ENCODE peak calls at places on chromosomes 3 and 15, in four cellular contexts. D is heart left ventricle, A is A549, L is transverse colon. W is an unnamed sample.

GRCh38 chr3:196868297-196868661 is 559 bp downstream of the SENP5 start:
- DNase-seq in D (peak), A (peak), L (peak), W (no peak)

GRCh38 chr3:59925946-59926345 is 876.1 kb upstream of the CFAP20DC start:
- DNase-seq in D (no peak), A (no peak), L (no peak), W (no peak)

GRCh38 chr15:68667800-68668625 is 89.2 kb downstream of the CORO2B start:
- DNase-seq in D (no peak), A (no peak), L (no peak), W (no peak)

GRCh38 chr3:66497288-66497972 is 3.4 kb downstream of the LRIG1 start:
- DNase-seq in D (no peak), A (no peak), L (no peak), W (no peak)

GRCh38 chr3:74561881-74562280 is 52.6 kb downstream of the CNTN3 start:
- DNase-seq in D (no peak), A (no peak), L (no peak), W (no peak)

GRCh38 chr15:66707310-66708160 is 5.5 kb downstream of the SMAD6 start:
- DNase-seq in D (peak), A (peak), L (peak), W (no peak)

GRCh38 chr15:87089551-87089950 is 1009.9 kb downstream of the AGBL1 start:
- DNase-seq in D (no peak), A (no peak), L (no peak), W (no peak)

GRCh38 chr3:169295126-169295525 is 368.4 kb downstream of the MECOM start:
- DNase-seq in D (no peak), A (no peak), L (no peak), W (no peak)

GRCh38 chr3:399647-400046 is 203.1 kb downstream of the CHL1 start:
- DNase-seq in D (no peak), A (no peak), L (no peak), W (no peak)

GRCh38 chr3:190673157-190673556 is 159.3 kb downstream of the IL1RAP start:
- DNase-seq in D (no peak), A (no peak), L (no peak), W (no peak)

GRCh38 chr3:53703630-53704362 is 142.4 kb downstream of the CHDH start:
- DNase-seq in D (no peak), A (no peak), L (no peak), W (no peak)

GRCh38 chr3:195068045-195068444 is 202.9 kb downstream of the XXYLT1 start:
- DNase-seq in D (no peak), A (no peak), L (no peak), W (no peak)

GRCh38 chr3:111764645-111765091 is 94.4 kb upstream of the PHLDB2 start:
- DNase-seq in D (no peak), A (no peak), L (no peak), W (no peak)

GRCh38 chr15:28913171-28913765 is 27.5 kb downstream of the APBA2 start:
- DNase-seq in D (no peak), A (peak), L (no peak), W (peak)

GRCh38 chr3:171376125-171376947 is 83.9 kb downstream of the TNIK start:
- DNase-seq in D (no peak), A (no peak), L (no peak), W (no peak)

GRCh38 chr15:59703979-59704796 is 15.1 kb upstream of the BNIP2 start:
- DNase-seq in D (no peak), A (no peak), L (no peak), W (no peak)

GRCh38 chr3:189232790-189233189 is 61.0 kb downstream of the TPRG1 start:
- DNase-seq in D (no peak), A (no peak), L (no peak), W (no peak)

GRCh38 chr15:69116391-69116790 is 44.0 kb upstream of the GLCE start:
- DNase-seq in D (no peak), A (no peak), L (no peak), W (no peak)

GRCh38 chr3:45100998-45101407 is 45.2 kb downstream of the CDCP1 start:
- DNase-seq in D (no peak), A (no peak), L (no peak), W (no peak)

GRCh38 chr3:117191245-117191644 is 481.7 kb downstream of the TUSC7 start:
- DNase-seq in D (no peak), A (no peak), L (no peak), W (no peak)

GRCh38 chr15:66702770-66703539 is 919 bp downstream of the SMAD6 start:
- DNase-seq in D (no peak), A (no peak), L (peak), W (no peak)

GRCh38 chr3:130894130-130894872 is 417 bp downstream of the ATP2C1 start:
- DNase-seq in D (peak), A (peak), L (peak), W (peak)

GRCh38 chr3:24853685-24854341 is 359.2 kb upstream of the THRB start:
- DNase-seq in D (no peak), A (no peak), L (no peak), W (no peak)

GRCh38 chr15:63090502-63091286 is 31.0 kb upstream of the LACTB start:
- DNase-seq in D (no peak), A (no peak), L (no peak), W (no peak)

GRCh38 chr15:76467136-76467535 is 130.6 kb downstream of the ISL2 start:
- DNase-seq in D (no peak), A (no peak), L (no peak), W (no peak)

GRCh38 chr15:61830536-61831330 is 229.5 kb downstream of the VPS13C start:
- DNase-seq in D (no peak), A (no peak), L (no peak), W (no peak)

GRCh38 chr3:53493618-53493996 is 804 bp upstream of the CACNA1D start:
- DNase-seq in D (no peak), A (no peak), L (no peak), W (no peak)

GRCh38 chr3:106198828-106199194 is 330.0 kb upstream of the CBLB start:
- DNase-seq in D (no peak), A (no peak), L (no peak), W (no peak)

GRCh38 chr3:134804508-134805480 is 9.7 kb downstream of the EPHB1 start:
- DNase-seq in D (no peak), A (no peak), L (no peak), W (no peak)

GRCh38 chr3:195821403-195822130 is 9.8 kb upstream of the MUC4 start:
- DNase-seq in D (no peak), A (no peak), L (no peak), W (no peak)

GRCh38 chr3:73228000-73228399 is 166.5 kb downstream of the EBLN2 start:
- DNase-seq in D (no peak), A (no peak), L (no peak), W (no peak)

GRCh38 chr3:119490153-119490552 is 8.2 kb upstream of the TIMMDC1 start:
- DNase-seq in D (no peak), A (no peak), L (no peak), W (no peak)

GRCh38 chr3:155204851-155205250 is 88.6 kb downstream of the STRIT1 start:
- DNase-seq in D (no peak), A (no peak), L (no peak), W (no peak)

GRCh38 chr15:63176302-63176701 is 13.1 kb upstream of the RAB8B start:
- DNase-seq in D (no peak), A (no peak), L (no peak), W (no peak)

GRCh38 chr15:50181983-50182232 is at the start of gene SLC27A2:
- DNase-seq in D (peak), A (peak), L (peak), W (no peak)

DNA sequence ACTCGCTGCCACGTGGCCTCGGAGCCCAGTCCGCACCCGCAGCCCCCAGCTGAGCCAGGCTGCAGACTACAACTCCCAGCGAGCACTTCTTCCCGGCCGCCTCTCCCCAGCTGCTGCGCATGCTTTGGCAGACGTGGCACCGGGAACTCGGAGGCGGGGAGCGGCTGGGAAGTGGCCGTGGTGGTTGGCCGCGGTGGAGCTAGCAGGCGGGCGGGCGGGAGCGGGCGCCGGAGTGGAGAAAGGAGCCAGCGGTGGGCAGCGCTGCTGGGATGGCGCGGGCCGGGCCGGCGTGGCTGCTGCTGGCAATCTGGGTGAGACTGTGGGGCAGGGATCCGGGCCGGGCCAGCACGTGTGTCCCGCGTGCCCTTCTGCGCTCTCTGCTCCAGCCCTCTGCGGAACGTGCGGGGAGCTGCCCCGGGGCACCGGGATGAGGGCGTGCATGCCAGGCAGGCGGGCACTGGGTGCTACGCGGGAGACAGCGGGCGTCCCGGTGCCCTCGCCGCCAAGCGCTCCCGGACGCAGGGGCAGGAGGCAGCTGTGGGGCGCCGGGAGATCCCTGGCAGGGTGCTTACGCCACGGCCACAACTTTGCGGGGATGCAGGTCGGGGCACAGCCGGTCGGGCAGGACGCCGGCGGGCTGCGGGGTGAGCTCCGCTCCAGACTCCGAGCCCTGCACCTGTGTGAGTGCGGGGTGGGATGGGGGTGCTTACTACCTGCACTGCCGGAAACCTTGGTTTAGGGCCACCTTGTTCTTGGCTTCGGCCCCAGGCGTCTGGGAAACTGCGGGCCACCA is at the start of gene PDIA5:
- DNase-seq in D (peak), A (peak), L (peak), W (peak)
- TF ChIP-seq POLR2A in D (no peak), A (peak), L (peak), W (no peak)

DNA sequence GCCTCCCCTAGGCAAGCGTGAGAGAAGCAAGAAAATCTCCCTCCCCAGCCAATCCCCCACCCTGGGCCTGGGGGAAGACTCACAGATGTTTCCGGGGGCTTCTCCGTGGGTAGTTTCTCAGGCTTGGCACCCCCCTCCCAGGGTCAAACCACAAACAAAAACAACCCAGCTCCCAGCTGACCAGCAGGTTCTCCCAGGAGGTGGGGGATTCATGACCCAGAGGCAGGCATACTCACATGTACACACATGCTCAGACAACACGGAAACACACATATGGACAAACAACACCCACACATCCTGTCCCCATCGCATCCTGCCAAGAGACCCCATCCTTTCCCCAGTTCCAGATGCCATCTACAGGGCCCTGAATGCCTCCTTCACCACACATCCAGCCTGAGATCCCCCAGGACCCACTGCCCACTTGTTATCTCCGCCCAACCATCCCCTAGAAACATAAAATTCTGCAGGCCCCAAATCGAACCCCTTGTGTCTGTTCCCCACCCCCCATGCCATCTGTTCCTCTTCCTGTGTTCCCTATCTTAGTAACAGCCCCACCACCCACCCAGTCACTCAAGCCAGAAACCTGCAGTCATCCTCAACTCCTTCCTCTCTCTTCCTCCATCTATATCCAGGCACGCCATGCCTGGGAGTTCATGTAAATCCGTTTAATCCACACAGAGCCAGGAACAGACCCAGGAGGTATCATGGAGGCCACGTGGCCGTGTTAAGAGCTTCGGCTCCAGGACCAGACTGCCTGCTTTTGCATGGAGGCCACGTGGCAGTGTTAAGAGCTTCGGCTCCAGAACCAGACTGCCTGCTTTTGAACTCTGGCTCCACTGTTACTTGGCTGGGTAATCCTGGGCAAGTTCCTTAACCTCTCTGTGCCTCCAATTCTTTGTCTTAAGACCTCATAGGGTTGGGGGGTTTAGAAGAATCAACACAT is 5.0 kb downstream of the CSRNP1 start:
- DNase-seq in D (no peak), A (no peak), L (peak), W (no peak)
- H3K4me3 ChIP-seq in D (peak), A (peak), L (no peak), W (peak)

DNA sequence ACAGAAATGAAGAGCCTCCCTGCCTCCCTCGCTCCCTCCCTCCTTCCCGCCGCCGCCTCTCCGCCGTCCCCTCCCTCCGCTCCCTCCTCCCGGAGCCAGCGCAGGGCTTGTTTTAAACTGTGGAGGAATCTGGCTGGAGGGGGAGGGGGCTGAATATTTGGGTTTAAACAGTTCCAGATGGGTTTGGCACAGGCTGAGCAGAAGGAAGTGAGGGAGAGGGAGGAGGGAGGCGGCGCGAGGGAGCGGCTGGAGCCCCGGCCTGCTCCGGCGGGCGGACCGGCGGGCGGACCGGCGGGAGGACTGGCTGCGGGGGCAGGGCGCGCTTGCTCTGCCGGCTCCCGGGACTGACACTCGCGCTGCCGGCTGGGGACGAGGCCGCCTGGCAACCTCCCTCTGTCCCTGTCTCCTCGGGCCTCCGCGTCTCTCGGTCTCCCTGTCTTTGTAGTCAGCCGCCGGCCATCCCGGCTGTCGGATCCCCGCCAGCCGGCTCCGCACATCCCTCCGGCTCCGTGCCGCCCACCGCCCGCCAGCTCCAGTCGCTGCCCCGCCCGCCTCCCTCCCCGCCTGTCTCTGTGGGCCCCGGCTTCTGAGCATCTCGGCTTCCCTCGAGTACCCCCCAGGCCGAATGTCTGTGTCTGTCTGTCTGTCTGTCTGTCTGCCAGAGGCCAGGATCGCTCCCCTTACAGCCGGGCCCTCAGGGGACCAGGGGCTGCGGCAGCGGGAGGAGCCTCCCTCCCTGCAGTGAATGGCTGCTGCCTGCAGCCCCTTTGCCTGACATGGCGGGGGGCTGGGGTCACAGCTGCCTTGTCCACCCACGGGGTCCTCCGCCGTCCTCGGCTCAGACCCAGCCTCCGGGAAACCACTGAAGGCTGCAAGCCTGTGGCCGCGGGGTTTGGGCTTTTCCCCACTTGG is 7.6 kb downstream of the EPHB3 start:
- DNase-seq in D (peak), A (no peak), L (peak), W (no peak)
- H3K27ac ChIP-seq in D (peak), A (peak), L (peak), W (peak)

DNA sequence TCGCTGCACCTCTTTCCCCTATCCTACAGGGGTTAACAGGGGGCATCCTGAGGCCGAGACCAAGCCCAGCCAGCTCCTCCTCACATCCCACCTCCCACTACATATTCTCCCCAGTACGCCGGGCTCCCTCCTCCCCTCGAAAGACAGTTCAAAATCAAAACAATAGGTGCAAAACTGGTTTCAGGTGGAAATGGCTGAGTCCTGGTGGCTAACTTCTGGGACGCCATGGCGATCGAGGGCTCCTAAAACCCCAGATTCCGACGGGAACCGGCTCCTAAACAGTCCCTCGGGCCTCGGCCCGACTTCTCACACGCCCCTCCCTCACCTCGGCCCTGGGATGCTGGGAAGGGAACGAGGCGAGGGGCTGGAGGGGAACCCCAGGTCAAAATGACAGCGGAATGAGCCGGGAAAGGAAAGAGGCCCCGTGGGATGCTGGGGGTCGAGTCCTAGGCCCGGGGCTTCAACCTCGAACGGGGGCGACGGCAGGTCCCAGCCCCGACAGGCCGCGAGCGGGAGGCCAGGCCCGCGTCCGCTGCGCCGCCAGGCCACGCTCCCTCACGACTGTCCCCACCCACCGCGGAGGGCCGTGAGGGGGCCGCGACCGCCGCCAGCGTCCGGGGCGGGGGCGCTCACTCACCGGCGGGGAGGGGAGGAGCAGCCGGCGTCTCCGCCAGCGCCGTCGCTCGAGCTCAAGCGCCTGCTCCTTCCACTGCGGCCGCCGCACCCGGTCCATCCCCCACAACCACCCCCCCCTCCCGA is 475 bp downstream of the TMCC1 start:
- DNase-seq in D (peak), A (peak), L (peak), W (peak)
- TF ChIP-seq POLR2A in D (no peak), A (peak), L (peak), W (peak)

DNA sequence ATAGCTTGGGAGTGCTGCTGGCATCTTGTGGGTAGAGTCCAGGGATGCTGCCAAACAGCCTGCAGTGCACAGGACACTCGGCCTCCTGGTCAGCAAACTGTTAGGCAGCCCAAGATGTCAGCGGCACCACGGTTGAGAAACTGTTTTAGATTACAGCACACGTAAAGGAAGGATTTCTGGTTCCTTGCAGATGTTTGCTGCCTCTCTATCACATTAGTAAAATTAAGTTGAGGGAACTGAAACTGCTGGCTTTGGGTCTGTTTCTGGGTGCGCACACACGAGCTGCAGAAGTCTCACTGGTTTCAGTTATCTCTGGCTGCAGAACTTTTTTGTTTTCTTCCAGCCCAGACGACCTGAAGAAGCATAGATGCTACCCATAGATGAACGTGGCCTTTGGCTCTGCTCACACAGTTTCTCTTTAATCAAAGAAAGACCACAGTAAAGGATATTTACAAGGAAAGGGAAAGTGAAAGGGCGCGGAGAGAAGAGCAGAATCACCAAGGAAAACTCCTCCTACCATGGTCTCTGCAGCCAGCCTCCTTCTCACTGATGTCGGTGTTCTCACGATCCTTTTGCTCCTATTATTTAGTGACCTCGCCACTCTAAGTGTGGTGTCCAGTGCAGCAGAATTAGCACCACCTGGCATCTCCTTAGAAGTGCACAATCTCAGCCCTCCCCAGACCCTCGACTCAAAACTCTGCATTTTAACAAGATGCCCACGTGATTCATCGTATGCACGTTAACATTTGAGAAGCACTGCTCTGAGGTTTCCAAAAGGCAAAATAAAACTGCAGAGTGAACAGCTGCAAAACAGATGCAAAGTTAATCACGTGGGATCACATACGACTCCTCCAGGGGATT is 50.6 kb upstream of the AKAP13 start:
- DNase-seq in D (no peak), A (peak), L (peak), W (no peak)
- H3K4me3 ChIP-seq in D (peak), A (peak), L (peak), W (peak)

DNA sequence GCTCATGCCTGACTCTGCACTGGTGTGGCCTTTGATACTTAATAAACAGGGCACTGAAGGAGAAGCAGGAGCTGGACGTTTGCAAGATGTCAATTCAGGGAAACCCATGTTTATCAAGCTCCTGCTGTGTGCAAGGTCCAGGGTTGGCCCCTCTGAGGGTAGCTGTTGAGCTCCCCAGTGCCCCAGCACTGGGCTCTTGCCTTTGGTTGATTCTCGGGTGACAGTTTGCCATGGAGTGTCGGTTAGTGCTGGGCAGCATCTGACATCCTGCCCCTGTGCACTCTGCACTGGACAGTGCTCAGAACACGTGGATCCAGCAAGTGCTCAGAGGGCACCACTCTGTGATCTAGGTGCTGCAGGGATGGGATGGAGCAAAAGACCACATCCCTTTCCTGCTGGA is 7.3 kb downstream of the HDAC11 start:
- DNase-seq in D (no peak), A (no peak), L (no peak), W (no peak)
- H3K27ac ChIP-seq in D (no peak), A (no peak), L (no peak), W (no peak)

W was measured in suprapubic skin.